ENCODE peak calls at places on chromosomes 13 and 19, in four cellular contexts. S, F, X and U are unnamed samples.

GRCh38 chr19:2567580-2567979 is 91.7 kb downstream of the GADD45B start:
- DNase-seq in X (peak; percentile 58), F (no peak), S (no peak), U (no peak)

GRCh38 chr13:67018775-67019174 is 211.4 kb downstream of the PCDH9 start:
- DNase-seq in F (no peak), X (no peak), S (no peak), U (no peak)

GRCh38 chr13:106151056-106151699 is 384.3 kb downstream of the EFNB2 start:
- DNase-seq in S (peak; percentile 92), F (peak; percentile 79), X (no peak), U (peak; percentile 97)

GRCh38 chr19:15439821-15440641 is 9.7 kb downstream of the WIZ start:
- DNase-seq in F (no peak), S (no peak), X (no peak), U (no peak)

GRCh38 chr19:9323919-9324583 is at the start of gene ZNF559:
- DNase-seq in X (peak; percentile 96), S (peak; percentile 96), F (peak; percentile 81), U (peak; percentile 90)

GRCh38 chr13:110138009-110138699 is 168.8 kb downstream of the COL4A1 start:
- DNase-seq in F (no peak), X (peak; percentile 60), S (peak; percentile 78), U (no peak)

GRCh38 chr19:30857388-30857787 is 485.2 kb downstream of the ZNF536 start:
- DNase-seq in F (no peak), X (no peak), S (no peak), U (no peak)

GRCh38 chr13:27783111-27783510 is 9.2 kb upstream of the GSX1 start:
- DNase-seq in F (no peak), S (no peak), X (no peak), U (no peak)

GRCh38 chr13:108226184-108226583 is 8.0 kb downstream of the ABHD13 start:
- DNase-seq in S (no peak), X (no peak), F (no peak), U (no peak)

GRCh38 chr19:9445037-9445436 is 9.7 kb upstream of the ZNF266 start:
- DNase-seq in S (no peak), F (no peak), X (no peak), U (no peak)

GRCh38 chr19:45146251-45146650 is 14.5 kb downstream of the NKPD1 start:
- DNase-seq in F (no peak), S (no peak), X (no peak), U (no peak)

GRCh38 chr19:19404879-19405860 is at the start of gene GATAD2A:
- DNase-seq in X (peak; percentile 96), F (peak; percentile 61), S (peak; percentile 76), U (peak; percentile 73)

GRCh38 chr13:109778102-109778542 is 8.3 kb downstream of the IRS2 start:
- DNase-seq in S (no peak), F (no peak), X (no peak), U (no peak)

GRCh38 chr19:38251564-38252051 is 4.6 kb downstream of the PPP1R14A start:
- DNase-seq in S (peak; percentile 20), F (no peak), X (peak; percentile 79), U (no peak)

GRCh38 chr13:110289174-110289573 is 17.8 kb downstream of the COL4A1 start:
- DNase-seq in X (no peak), S (no peak), F (no peak), U (no peak)

GRCh38 chr19:17475541-17476115 is 5.3 kb downstream of the SLC27A1 start:
- DNase-seq in S (peak; percentile 24), F (no peak), X (peak; percentile 61), U (peak; percentile 15)

GRCh38 chr13:79775830-79776229 is 294.9 kb downstream of the NDFIP2 start:
- DNase-seq in S (peak; percentile 77), X (no peak), F (peak; percentile 59), U (peak; percentile 63)

GRCh38 chr13:20006206-20006605 is 47.7 kb downstream of the ZMYM2 start:
- DNase-seq in X (no peak), F (no peak), S (peak; percentile 6), U (peak; percentile 9)

GRCh38 chr13:42367836-42368235 is 95.9 kb downstream of the AKAP11 start:
- DNase-seq in S (no peak), F (no peak), X (no peak), U (no peak)

GRCh38 chr13:20174656-20175405 is 14.0 kb upstream of the GJA3 start:
- DNase-seq in F (peak; percentile 89), S (peak; percentile 91), X (peak; percentile 44), U (peak; percentile 68)

GRCh38 chr19:794989-795658 is 2.1 kb upstream of the PTBP1 start:
- DNase-seq in F (no peak), S (no peak), X (no peak), U (no peak)

GRCh38 chr19:35124098-35125060 is 8.8 kb downstream of the FXYD3 start:
- DNase-seq in F (peak; percentile 71), S (peak; percentile 81), X (peak; percentile 96), U (peak; percentile 65)

GRCh38 chr19:37931941-37932655 is 25.1 kb downstream of the SIPA1L3 start:
- DNase-seq in S (peak; percentile 68), F (no peak), X (peak; percentile 26), U (peak; percentile 67)

GRCh38 chr19:35216833-35217707 is 11.5 kb downstream of the FAM187B start:
- DNase-seq in S (no peak), X (no peak), F (no peak), U (no peak)

GRCh38 chr13:26019881-26020535 is 31.8 kb downstream of the SHISA2 start:
- DNase-seq in X (no peak), F (no peak), S (peak; percentile 72), U (peak; percentile 87)

GRCh38 chr13:102038787-102039186 is 363.1 kb downstream of the FGF14 start:
- DNase-seq in S (no peak), X (no peak), F (no peak), U (no peak)

DNA sequence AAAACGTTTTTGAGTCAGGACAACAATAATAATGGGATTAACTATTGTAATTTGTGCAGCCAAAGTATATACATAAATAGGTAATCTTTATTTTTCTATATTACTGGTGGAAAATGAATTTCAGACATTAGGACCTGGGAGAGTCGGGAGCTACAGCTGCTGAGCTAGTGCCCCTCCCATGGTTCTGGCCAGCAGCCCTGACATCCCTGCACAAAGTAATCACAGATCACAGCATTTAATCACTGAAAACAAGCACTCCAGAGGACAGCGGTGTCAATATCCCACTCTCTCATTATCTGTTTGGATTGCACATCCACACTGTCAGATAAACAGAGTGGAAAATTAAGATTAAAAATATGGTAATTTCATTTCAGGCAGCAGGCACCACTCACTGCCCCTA is 254.0 kb upstream of the SOX21 start:
- DNase-seq in F (no peak), X (no peak), S (no peak), U (no peak)
- H3K4me3 ChIP-seq in F (no peak overlapping the region), X (no peak overlapping the region), S (no peak overlapping the region), U (no peak overlapping the region)

GRCh38 chr19:7789447-7789846 is 26.4 kb downstream of the CLEC4M start:
- DNase-seq in X (no peak), S (no peak), F (no peak), U (no peak)

GRCh38 chr19:7787141-7787540 is 24.1 kb downstream of the CLEC4M start:
- DNase-seq in X (peak; percentile 29), S (no peak), F (no peak), U (no peak)

GRCh38 chr19:7788933-7789323 is 25.9 kb downstream of the CLEC4M start:
- DNase-seq in F (no peak), X (no peak), S (no peak), U (no peak)

GRCh38 chr19:7787602-7788177 is 24.6 kb downstream of the CLEC4M start:
- DNase-seq in X (no peak), S (no peak), F (no peak), U (no peak)

GRCh38 chr19:7788178-7788932 is 25.3 kb downstream of the CLEC4M start:
- DNase-seq in F (no peak), S (no peak), X (no peak), U (no peak)
- H3K4me3 ChIP-seq in F (no peak overlapping the region), S (no peak overlapping the region), X (peak overlapping the region; percentile 17), U (no peak overlapping the region)

DNA sequence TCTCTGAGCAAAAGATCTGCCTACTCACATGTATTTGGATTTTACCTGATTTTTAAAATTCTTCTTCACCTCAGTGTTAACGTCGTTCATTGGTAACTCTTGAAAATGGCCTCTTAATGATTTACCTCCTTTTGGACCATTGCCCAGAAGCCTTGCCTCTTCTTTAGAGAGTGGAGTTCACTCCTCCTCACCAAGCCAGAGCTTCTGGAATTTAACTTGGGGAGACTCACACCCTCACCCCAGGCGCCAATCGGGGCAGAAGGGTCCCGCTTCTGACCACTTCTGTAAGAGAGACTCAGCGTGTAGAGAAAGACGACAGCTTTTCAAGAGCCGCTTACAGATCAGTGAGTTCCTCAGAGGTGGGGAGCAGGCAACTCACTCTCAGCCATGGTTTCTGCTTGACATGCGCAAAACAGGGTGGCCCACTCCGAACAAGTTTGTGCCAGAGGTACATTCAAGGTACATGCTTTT is 2.7 kb downstream of the PNMA8C start:
- DNase-seq in X (no peak), S (no peak), F (no peak), U (no peak)
- H3K4me3 ChIP-seq in X (peak overlapping the region; percentile 62), S (peak overlapping the region; percentile 67), F (peak overlapping the region; percentile 53), U (peak overlapping the region; percentile 56)

GRCh38 chr19:47510516-47511127 is 4.2 kb downstream of the NAPA start:
- DNase-seq in F (no peak), X (no peak), S (no peak), U (no peak)

GRCh38 chr19:47511681-47512080 is 3.2 kb downstream of the NAPA start:
- DNase-seq in F (no peak), S (no peak), X (no peak), U (no peak)

GRCh38 chr19:47512183-47512947 is 2.5 kb downstream of the NAPA start:
- DNase-seq in X (no peak), F (no peak), S (no peak), U (no peak)

GRCh38 chr19:47509973-47510372 is 4.9 kb downstream of the NAPA start:
- DNase-seq in F (no peak), X (no peak), S (no peak), U (no peak)

DNA sequence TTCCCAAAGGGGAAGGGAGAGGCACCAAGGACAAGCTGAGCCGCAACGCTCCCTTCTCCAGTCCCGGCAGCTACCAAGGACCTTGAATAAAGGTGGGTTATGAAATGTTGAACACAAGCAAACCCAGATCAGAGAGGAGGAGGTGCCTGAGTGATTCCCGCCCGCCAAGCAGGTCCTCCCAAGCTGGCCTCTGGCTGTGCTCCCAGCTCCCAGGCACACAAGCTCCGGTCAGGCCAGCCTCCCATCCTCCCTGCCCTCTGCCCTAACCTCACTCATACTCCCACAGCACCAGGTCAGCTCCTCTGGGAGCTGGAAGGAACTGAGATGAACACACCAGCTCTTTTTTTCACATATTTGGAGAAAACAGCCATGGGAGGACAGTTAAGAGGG is 3.7 kb downstream of the NAPA start:
- DNase-seq in X (peak; percentile 65), S (no peak), F (no peak), U (no peak)
- H3K4me3 ChIP-seq in X (no peak overlapping the region), S (no peak overlapping the region), F (no peak overlapping the region), U (no peak overlapping the region)